ENCODE peak calls at places on chromosome X, in eight cellular contexts. H is A673, P is colonic mucosa, F is suprapubic skin, E is HCT116, M is stomach, O is fibroblast of lung, Z is cardiac muscle cell. Q is an unnamed sample.

GRCh38 chrX:140762061-140762460 is 52.5 kb downstream of the LINC00632 start:
- DNase-seq in H (peak; percentile 66), P (peak; percentile 32), F (no peak), E (no peak), M (peak; percentile 38), O (peak; percentile 64), Z (peak; percentile 67), Q (peak; percentile 24)

GRCh38 chrX:39613508-39613921 is 484.2 kb downstream of the BCOR start:
- DNase-seq in H (peak; percentile 20), P (peak; percentile 46), F (no peak), E (no peak), M (no peak), O (peak; percentile 16), Z (peak; percentile 22), Q (no peak)

GRCh38 chrX:11704725-11705495 is 39.2 kb upstream of the ARHGAP6 start:
- DNase-seq in H (peak; percentile 7), P (no peak), F (no peak), E (no peak), M (no peak), O (peak; percentile 41), Z (no peak), Q (no peak)

GRCh38 chrX:113675278-113675677 is 834.6 kb upstream of the AMOT start:
- DNase-seq in H (no peak), P (no peak), F (no peak), E (no peak), M (no peak), O (peak; percentile 14), Z (no peak), Q (no peak)

GRCh38 chrX:80663331-80663730 is 146.3 kb downstream of the BRWD3 start:
- DNase-seq in H (no peak), P (no peak), F (no peak), E (no peak), M (no peak), O (no peak), Z (no peak), Q (no peak)

GRCh38 chrX:79375340-79375739 is 8.2 kb upstream of the ITM2A start:
- DNase-seq in H (no peak), P (no peak), F (no peak), E (no peak), M (no peak), O (no peak), Z (no peak), Q (no peak)

GRCh38 chrX:10190367-10190766 is 33.6 kb downstream of the CLCN4 start:
- DNase-seq in H (peak; percentile 77), P (no peak), F (no peak), E (peak; percentile 41), M (no peak), O (peak; percentile 73), Z (peak; percentile 63), Q (peak; percentile 48)

GRCh38 chrX:1464282-1465131 is 11.8 kb upstream of the ASMTL start:
- DNase-seq in H (no peak), P (no peak), F (no peak), E (no peak), M (peak; percentile 17), O (no peak), Z (no peak), Q (no peak)

GRCh38 chrX:8639949-8640348 is 92.0 kb downstream of the ANOS1 start:
- DNase-seq in H (no peak), P (no peak), F (no peak), E (no peak), M (no peak), O (no peak), Z (peak; percentile 3), Q (no peak)

GRCh38 chrX:916235-916609 is 285.6 kb downstream of the SHOX start:
- DNase-seq in H (no peak), P (no peak), F (no peak), E (no peak), M (no peak), O (no peak), Z (no peak), Q (no peak)

GRCh38 chrX:125627676-125628075 is 308.0 kb downstream of the TEX13C start:
- DNase-seq in H (no peak), P (no peak), F (no peak), E (no peak), M (no peak), O (no peak), Z (no peak), Q (no peak)

GRCh38 chrX:112113460-112113859 is 30.9 kb upstream of the TRPC5 start:
- DNase-seq in H (no peak), P (no peak), F (no peak), E (no peak), M (no peak), O (no peak), Z (no peak), Q (no peak)

GRCh38 chrX:51894697-51895336 is 1.4 kb downstream of the MAGED1 start:
- DNase-seq in H (peak; percentile 17), P (peak; percentile 25), F (no peak), E (no peak), M (no peak), O (peak; percentile 42), Z (peak; percentile 38), Q (no peak)

GRCh38 chrX:3501833-3502535 is 155.5 kb upstream of the MXRA5 start:
- DNase-seq in H (no peak), P (no peak), F (no peak), E (no peak), M (no peak), O (peak; percentile 89), Z (no peak), Q (peak; percentile 17)

GRCh38 chrX:119067023-119067739 is 5.6 kb upstream of the CT47C1 start:
- DNase-seq in H (peak; percentile 63), P (peak; percentile 47), F (no peak), E (peak; percentile 26), M (peak; percentile 57), O (peak; percentile 34), Z (peak; percentile 55), Q (peak; percentile 46)

GRCh38 chrX:78652971-78653822 is 5.9 kb downstream of the RTL3 start:
- DNase-seq in H (peak; percentile 25), P (no peak), F (no peak), E (no peak), M (no peak), O (peak; percentile 92), Z (no peak), Q (peak; percentile 77)

GRCh38 chrX:136030357-136031225 is 45.4 kb downstream of the SLC9A6 start:
- DNase-seq in H (no peak), P (peak; percentile 26), F (peak; percentile 80), E (no peak), M (no peak), O (peak; percentile 94), Z (peak; percentile 3), Q (peak; percentile 4)

GRCh38 chrX:104647084-104647483 is 81.1 kb downstream of the IL1RAPL2 start:
- DNase-seq in H (no peak), P (no peak), F (no peak), E (no peak), M (no peak), O (no peak), Z (no peak), Q (no peak)

GRCh38 chrX:119982145-119982544 is 38.6 kb upstream of the NKAP start:
- DNase-seq in H (no peak), P (no peak), F (no peak), E (no peak), M (no peak), O (no peak), Z (no peak), Q (no peak)

DNA sequence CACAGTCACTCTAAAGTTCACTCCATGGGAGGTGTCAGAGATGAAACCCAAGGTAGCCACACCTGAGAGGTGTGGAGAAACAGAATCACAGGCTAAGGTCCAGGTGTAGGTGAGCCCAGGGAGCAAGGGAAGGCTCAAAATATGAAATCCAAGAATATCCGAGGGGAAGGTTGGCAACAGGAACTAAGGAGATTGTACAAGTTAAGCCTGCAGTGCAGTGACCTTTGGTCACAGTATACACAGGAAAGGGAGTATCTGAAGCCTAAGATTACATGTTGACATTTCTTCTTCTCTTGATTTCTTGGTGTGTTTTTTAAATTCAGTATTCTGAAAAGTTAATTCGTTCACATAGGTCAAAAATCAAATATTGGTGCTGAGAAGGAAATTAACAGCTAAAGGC is 46.5 kb downstream of the PHF8 start:
- DNase-seq in H (no peak), P (no peak), F (no peak), E (no peak), M (no peak), O (no peak), Z (no peak), Q (no peak)
- H3K36me3 ChIP-seq in H (peaks cover 6% of the 10 kb centered on the region), P (no peaks in the 10 kb centered on the region), F (peaks cover 46% of the 10 kb centered on the region), E (no peaks in the 10 kb centered on the region), M (peaks cover 94% of the 10 kb centered on the region), O (peaks cover under 1% of the 10 kb centered on the region), Z (peaks cover 10% of the 10 kb centered on the region), Q (no peaks in the 10 kb centered on the region)

GRCh38 chrX:47543496-47543895 is 17.5 kb upstream of the ARAF start:
- DNase-seq in H (no peak), P (no peak), F (no peak), E (no peak), M (no peak), O (no peak), Z (no peak), Q (no peak)

GRCh38 chrX:47539860-47540259 is 21.1 kb upstream of the ARAF start:
- DNase-seq in H (no peak), P (no peak), F (no peak), E (no peak), M (no peak), O (peak; percentile 40), Z (no peak), Q (no peak)

GRCh38 chrX:47540754-47541538 is 20.1 kb upstream of the ARAF start:
- DNase-seq in H (peak; percentile 86), P (peak; percentile 79), F (peak; percentile 78), E (peak; percentile 78), M (peak; percentile 69), O (peak; percentile 90), Z (peak; percentile 89), Q (peak; percentile 80)
- TF ChIP-seq CTCF in H (peak; percentile 68), P (peak; percentile 44), F (peak; percentile 35), E (peak; percentile 50), M (peak; percentile 69), O (peak; percentile 53), Z (peak; percentile 60), Q (peak; percentile 55)

DNA sequence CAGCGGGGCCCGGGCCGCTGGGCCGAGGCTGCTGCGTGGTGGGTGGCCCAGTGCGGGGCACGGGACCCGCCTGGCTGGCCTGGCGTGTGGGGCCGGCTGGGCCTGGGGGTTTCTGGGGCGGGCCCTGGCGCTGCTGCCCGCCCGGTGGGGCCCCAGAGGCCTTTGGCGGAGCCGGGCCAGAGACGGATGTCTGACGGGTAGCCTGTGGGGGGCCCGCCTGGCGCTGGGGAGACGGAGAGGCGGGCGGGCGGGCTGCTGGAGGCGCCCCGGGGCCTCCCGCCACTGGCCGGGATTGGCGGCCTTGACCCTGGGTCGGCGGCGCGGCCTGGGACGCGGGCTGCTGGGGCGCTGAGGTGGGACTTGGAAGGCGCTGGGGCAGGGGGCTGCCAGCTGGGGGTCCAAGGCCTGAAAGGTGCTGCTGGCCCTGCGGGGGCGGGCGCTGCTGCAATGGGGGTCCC is 8.1 kb upstream of the TIMP1 start:
- DNase-seq in H (no peak), P (no peak), F (peak; percentile 61), E (no peak), M (no peak), O (no peak), Z (peak; percentile 30), Q (no peak)
- H3K4me3 ChIP-seq in H (no peak overlapping the region), P (peak overlapping the region; percentile 25), F (peak overlapping the region; percentile 34), E (no peak overlapping the region), M (peak overlapping the region; percentile 28), O (no peak overlapping the region), Z (peak overlapping the region; percentile 22), Q (peak overlapping the region; percentile 32)

DNA sequence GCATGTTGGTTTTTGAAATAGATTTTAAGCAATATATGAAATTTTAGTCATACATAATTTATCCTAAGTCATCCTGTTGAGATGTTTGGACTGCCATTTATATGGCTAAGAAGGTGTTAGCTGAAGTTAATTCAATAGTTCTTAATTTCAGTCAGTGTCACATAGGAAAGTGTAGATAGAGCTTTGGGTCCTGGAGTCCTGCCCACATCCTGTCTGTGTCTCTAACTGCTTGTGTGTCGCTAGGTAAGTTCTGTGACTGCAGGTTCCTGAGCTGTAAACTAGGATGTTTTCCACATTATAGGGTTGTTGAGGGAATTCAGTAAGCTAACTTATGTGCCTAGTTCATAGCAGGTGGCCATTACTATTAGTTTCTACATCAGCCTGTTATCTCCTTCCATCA is 20.7 kb downstream of the OFD1 start:
- DNase-seq in H (no peak), P (no peak), F (no peak), E (no peak), M (no peak), O (no peak), Z (no peak), Q (no peak)
- H3K36me3 ChIP-seq in H (peaks cover 22% of the 10 kb centered on the region), P (no peaks in the 10 kb centered on the region), F (peaks cover 7% of the 10 kb centered on the region), E (no peaks in the 10 kb centered on the region), M (peaks cover 45% of the 10 kb centered on the region), O (no peaks in the 10 kb centered on the region), Z (peaks cover 77% of the 10 kb centered on the region), Q (peaks cover 4% of the 10 kb centered on the region)